ENCODE peak calls at places on chromosomes 3 and 15, in nine cellular contexts. I is CD4-positive, alpha-beta T cell; E is aorta; D is sciatic nerve; F is hepatic stellate cell; X is Caki2; Y is stimulated activated naive CD4-positive, alpha-beta T cell; C is NCI-H2029; Z is activated CD8-positive, alpha-beta memory T cell treated with anti-CD3 and anti-CD28 coated beads for 4 hours. S is an unnamed sample.

GRCh38 chr3:100480111-100480510 is 12.3 kb upstream of the TMEM45A start:
- DNase-seq in D (no peak), E (no peak), X (no peak), C (no peak), I (no peak), Z (no peak), Y (no peak), F (no peak), S (no peak)

GRCh38 chr15:71291723-71292122 is 176.5 kb downstream of the THSD4 start:
- DNase-seq in E (no peak), F (no peak), Y (no peak), X (no peak), Z (no peak), C (no peak), I (no peak), D (no peak), S (no peak)

GRCh38 chr3:52458770-52459540 is 3.6 kb downstream of the NISCH start:
- DNase-seq in D (no peak), Y (no peak), F (no peak), I (no peak), E (no peak), C (no peak), Z (no peak), X (no peak), S (no peak)

GRCh38 chr15:62648954-62649353 is 393.6 kb upstream of the TPM1 start:
- DNase-seq in X (no peak), F (no peak), Z (no peak), E (no peak), D (no peak), C (no peak), Y (no peak), I (no peak), S (no peak)

GRCh38 chr3:196138464-196138863 is 56.6 kb upstream of the TFRC start:
- DNase-seq in C (no peak), E (peak), F (no peak), I (no peak), Y (no peak), X (no peak), Z (no peak), D (no peak), S (no peak)

GRCh38 chr3:22938739-22939138 is 264.4 kb upstream of the UBE2E2 start:
- DNase-seq in X (no peak), I (no peak), F (no peak), Z (no peak), C (no peak), E (no peak), D (no peak), Y (no peak), S (no peak)

GRCh38 chr15:65791335-65792129 is 561 bp downstream of the DENND4A start:
- DNase-seq in I (no peak), X (peak), F (peak), Y (peak), C (no peak), E (peak), D (peak), Z (peak), S (peak)

GRCh38 chr3:133038731-133039398 is 674 bp downstream of the TMEM108 start:
- DNase-seq in E (peak), Y (no peak), D (peak), I (no peak), F (peak), X (no peak), C (peak), Z (no peak), S (no peak)

GRCh38 chr3:15384510-15385237 is 42.7 kb downstream of the METTL6 start:
- DNase-seq in D (no peak), E (no peak), F (no peak), I (no peak), X (no peak), Z (no peak), C (no peak), Y (no peak), S (no peak)

S was measured in frontal cortex.